ENCODE peak calls at places on chromosomes 1 and 21, in eight cellular contexts. N, B, J, Y, Q, Z, S and M are unnamed samples.

GRCh38 chr1:220594356-220594755 is 66.4 kb downstream of the MARK1 start:
- DNase-seq in N (no peak), Y (peak), S (no peak), B (no peak), Z (no peak), J (no peak), Q (no peak), M (no peak)

GRCh38 chr1:78101514-78101913 is 55.7 kb downstream of the GIPC2 start:
- DNase-seq in S (no peak), B (no peak), N (peak), Q (peak), Y (peak), Z (peak), J (peak), M (peak)

GRCh38 chr1:155729031-155729898 is 40.4 kb downstream of the DAP3 start:
- DNase-seq in N (peak), Y (peak), B (no peak), Q (peak), J (no peak), Z (peak), S (peak), M (no peak)

GRCh38 chr1:98975825-98976224 is 28.8 kb downstream of the PLPPR5 start:
- DNase-seq in J (no peak), Z (no peak), S (no peak), N (no peak), B (no peak), Y (peak), Q (no peak), M (no peak)

GRCh38 chr1:241767737-241768136 is 80.3 kb upstream of the EXO1 start:
- DNase-seq in Q (no peak), S (peak), Z (no peak), B (no peak), N (no peak), J (no peak), Y (no peak), M (no peak)

GRCh38 chr21:44702111-44702972 is 5.4 kb downstream of the KRTAP10-12 start:
- DNase-seq in Q (no peak), S (no peak), J (peak), N (no peak), Y (no peak), B (no peak), Z (no peak), M (no peak)

GRCh38 chr1:245690946-245691456 is 536.2 kb downstream of the KIF26B start:
- DNase-seq in Z (no peak), S (no peak), N (no peak), Q (no peak), B (no peak), Y (no peak), J (no peak), M (no peak)

GRCh38 chr1:228405200-228405978 is 1.2 kb downstream of the TRIM11 start:
- DNase-seq in N (no peak), S (no peak), Y (peak), Q (no peak), B (no peak), Z (no peak), J (peak), M (no peak)

GRCh38 chr1:156481527-156481926 is 19.0 kb downstream of the MEF2D start:
- DNase-seq in B (no peak), N (no peak), J (no peak), S (no peak), Q (no peak), Z (no peak), Y (no peak), M (no peak)

GRCh38 chr1:57186455-57186854 is 220.6 kb upstream of the C8B start:
- DNase-seq in Y (no peak), Z (no peak), N (no peak), S (no peak), Q (no peak), J (no peak), B (no peak), M (no peak)

GRCh38 chr21:33308586-33309490 is 15.9 kb upstream of the IFNAR1 start:
- DNase-seq in Q (no peak), J (peak), B (no peak), Z (no peak), N (no peak), Y (peak), S (peak), M (no peak)

GRCh38 chr1:115507916-115508315 is 133.9 kb upstream of the VANGL1 start:
- DNase-seq in S (no peak), Q (no peak), Y (no peak), J (no peak), B (no peak), Z (no peak), N (no peak), M (no peak)

GRCh38 chr1:35717911-35718476 is 690 bp downstream of the C1orf216 start:
- DNase-seq in J (peak), B (no peak), S (no peak), N (peak), Y (peak), Z (peak), Q (peak), M (no peak)

GRCh38 chr1:154944422-154945159 is 8.1 kb upstream of the PMVK start:
- DNase-seq in Q (no peak), S (peak), B (no peak), J (no peak), Z (no peak), N (no peak), Y (peak), M (no peak)

GRCh38 chr1:77900687-77901293 is 12.4 kb downstream of the NEXN start:
- DNase-seq in N (peak), Q (peak), B (no peak), Y (peak), S (peak), J (no peak), Z (no peak), M (peak)

GRCh38 chr1:10685851-10686403 is 110.5 kb downstream of the CASZ1 start:
- DNase-seq in B (no peak), J (no peak), S (no peak), Z (no peak), Q (no peak), N (no peak), Y (peak), M (no peak)

GRCh38 chr1:67213164-67213563 is 46.9 kb downstream of the IL23R start:
- DNase-seq in B (no peak), Z (no peak), Q (peak), N (peak), J (no peak), Y (peak), S (peak), M (no peak)

GRCh38 chr1:108897865-108898720 is 21.3 kb downstream of the GPSM2 start:
- DNase-seq in B (no peak), J (no peak), N (peak), Q (peak), Z (peak), Y (peak), S (peak), M (no peak)

GRCh38 chr1:61979729-61980128 is 214.9 kb upstream of the L1TD1 start:
- DNase-seq in S (no peak), Q (no peak), Z (no peak), Y (no peak), B (no peak), J (no peak), N (no peak), M (no peak)
- TF ChIP-seq CTCF in S (no peak), Q (no peak), Z (no peak), Y (no peak), B (no peak), J (no peak), N (no peak), M (no peak)

GRCh38 chr1:111875640-111876039 is 113.8 kb downstream of the KCND3 start:
- DNase-seq in Z (no peak), Q (no peak), S (no peak), N (no peak), J (no peak), B (no peak), Y (no peak), M (no peak)
- H3K4me3 ChIP-seq in Z (no peak), Q (no peak), S (no peak), N (no peak), J (no peak), B (no peak), Y (no peak), M (no peak)

GRCh38 chr1:180507826-180508724 is 5.7 kb upstream of the ACBD6 start:
- DNase-seq in N (peak), Z (no peak), S (no peak), B (no peak), Y (peak), J (no peak), Q (peak), M (no peak)
- TF ChIP-seq CTCF in N (no peak), Z (no peak), S (peak), B (no peak), Y (peak), J (no peak), Q (peak), M (peak)

DNA sequence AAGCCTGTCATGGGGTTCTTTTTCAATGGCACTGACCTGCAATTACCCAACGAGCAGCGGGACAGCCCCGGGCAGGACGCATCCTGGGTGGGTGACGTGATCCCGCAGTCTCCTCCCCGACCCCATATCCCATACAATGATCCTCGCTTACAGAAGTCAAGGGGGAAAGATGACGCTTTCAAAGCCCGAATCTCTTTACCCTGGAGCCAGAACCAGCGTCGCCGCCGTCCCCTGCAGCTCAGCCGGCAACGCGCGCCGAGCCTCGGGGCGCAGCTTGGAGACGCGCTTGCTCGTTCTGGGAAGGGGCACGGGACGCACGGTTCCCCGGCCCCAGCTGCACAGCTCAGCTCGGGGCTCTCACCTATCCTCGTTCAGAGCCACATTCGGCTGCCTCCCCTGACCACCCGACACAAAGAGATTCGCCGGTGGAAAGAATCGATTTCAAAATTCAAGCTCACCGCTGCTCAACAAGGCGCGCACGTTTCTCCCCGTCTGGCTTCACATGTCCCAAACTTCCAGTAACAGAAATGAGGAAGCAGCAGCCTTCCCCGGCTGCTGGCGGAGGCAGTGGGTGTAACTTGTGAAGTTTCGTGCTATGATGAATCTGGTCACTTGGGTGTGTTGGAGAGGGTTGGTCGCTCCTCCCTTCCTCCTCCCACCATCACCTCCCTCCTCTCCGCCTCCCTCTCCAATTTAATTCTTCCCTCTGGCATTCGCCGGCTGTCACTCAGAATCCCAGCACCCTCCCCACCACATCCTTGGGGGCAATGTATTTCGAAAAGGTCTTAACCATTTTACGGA is at the start of gene TIAM1:
- DNase-seq in B (peak), Z (peak), S (no peak), J (peak), Q (peak), Y (peak), N (peak), M (no peak)
- H3K4me3 ChIP-seq in B (peak), Z (peak), S (no peak), J (peak), Q (peak), Y (peak), N (no peak), M (peak)

GRCh38 chr1:235990376-235990795 is 74.5 kb downstream of the NID1 start:
- DNase-seq in Z (no peak), N (no peak), S (no peak), J (no peak), B (no peak), Y (peak), Q (no peak), M (peak)
- TF ChIP-seq CTCF in Z (no peak), N (no peak), S (no peak), J (no peak), B (no peak), Y (no peak), Q (no peak), M (peak)

GRCh38 chr1:111989531-111990025 is at the start of gene KCND3:
- DNase-seq in N (no peak), Q (no peak), Y (peak), S (peak), B (peak), J (no peak), Z (peak), M (no peak)
- H3K4me3 ChIP-seq in N (peak), Q (peak), Y (no peak), S (no peak), B (peak), J (peak), Z (peak), M (peak)